ENCODE peak calls at places on chromosomes 12 and 14, in six cellular contexts. One of them, this sample, is unnamed.
A peak's percentile ranks its signal among the peaks of the same experiment; 100 is the strongest.

GRCh38 chr12:25959069-25959961 is 833 bp downstream of the RASSF8 start:
- DNase-seq in activated CD4-positive, alpha-beta T cell treated with anti-CD3 and anti-CD28 coated beads for 4 hours: no peak
- DNase-seq in EH: peak; percentile 89
- DNase-seq in BJ: peak; percentile 52
- DNase-seq in adrenal gland: peak; percentile 63
- DNase-seq in activated naive CD4-positive, alpha-beta T cell treated with anti-CD3 and anti-CD28 coated beads for 36 hours: peak; percentile 34
- DNase-seq in this sample: peak; percentile 22

GRCh38 chr12:92424338-92424737 is 278.5 kb upstream of the PLEKHG7 start:
- DNase-seq in activated CD4-positive, alpha-beta T cell treated with anti-CD3 and anti-CD28 coated beads for 4 hours: no peak
- DNase-seq in BJ: no peak
- DNase-seq in EH: peak; percentile 59
- DNase-seq in activated naive CD4-positive, alpha-beta T cell treated with anti-CD3 and anti-CD28 coated beads for 36 hours: no peak
- DNase-seq in adrenal gland: no peak
- DNase-seq in this sample: no peak

GRCh38 chr12:19440019-19440858 is 947 bp downstream of the AEBP2 start:
- DNase-seq in adrenal gland: peak; percentile 60
- DNase-seq in BJ: no peak
- DNase-seq in EH: peak; percentile 65
- DNase-seq in activated naive CD4-positive, alpha-beta T cell treated with anti-CD3 and anti-CD28 coated beads for 36 hours: peak; percentile 59
- DNase-seq in activated CD4-positive, alpha-beta T cell treated with anti-CD3 and anti-CD28 coated beads for 4 hours: peak; percentile 46
- DNase-seq in this sample: peak; percentile 21

GRCh38 chr14:100746326-100746725 is 19.6 kb downstream of the DLK1 start:
- DNase-seq in EH: no peak
- DNase-seq in activated naive CD4-positive, alpha-beta T cell treated with anti-CD3 and anti-CD28 coated beads for 36 hours: no peak
- DNase-seq in adrenal gland: no peak
- DNase-seq in activated CD4-positive, alpha-beta T cell treated with anti-CD3 and anti-CD28 coated beads for 4 hours: no peak
- DNase-seq in BJ: no peak
- DNase-seq in this sample: no peak

GRCh38 chr14:28765907-28766504 is 581 bp upstream of the FOXG1 start:
- DNase-seq in activated naive CD4-positive, alpha-beta T cell treated with anti-CD3 and anti-CD28 coated beads for 36 hours: no peak
- DNase-seq in BJ: no peak
- DNase-seq in EH: peak; percentile 15
- DNase-seq in activated CD4-positive, alpha-beta T cell treated with anti-CD3 and anti-CD28 coated beads for 4 hours: no peak
- DNase-seq in adrenal gland: no peak
- DNase-seq in this sample: no peak

GRCh38 chr12:112381421-112381897 is 772 bp downstream of the HECTD4 start:
- DNase-seq in activated naive CD4-positive, alpha-beta T cell treated with anti-CD3 and anti-CD28 coated beads for 36 hours: peak; percentile 41
- DNase-seq in EH: peak; percentile 33
- DNase-seq in BJ: no peak
- DNase-seq in adrenal gland: peak; percentile 24
- DNase-seq in activated CD4-positive, alpha-beta T cell treated with anti-CD3 and anti-CD28 coated beads for 4 hours: peak; percentile 22
- DNase-seq in this sample: no peak

GRCh38 chr12:60487284-60487683 is 891.5 kb downstream of the SLC16A7 start:
- DNase-seq in activated naive CD4-positive, alpha-beta T cell treated with anti-CD3 and anti-CD28 coated beads for 36 hours: no peak
- DNase-seq in BJ: no peak
- DNase-seq in EH: no peak
- DNase-seq in activated CD4-positive, alpha-beta T cell treated with anti-CD3 and anti-CD28 coated beads for 4 hours: no peak
- DNase-seq in adrenal gland: no peak
- DNase-seq in this sample: no peak

GRCh38 chr14:95460647-95461478 is 55.6 kb downstream of the SYNE3 start:
- DNase-seq in EH: peak; percentile 87
- DNase-seq in adrenal gland: no peak
- DNase-seq in activated naive CD4-positive, alpha-beta T cell treated with anti-CD3 and anti-CD28 coated beads for 36 hours: no peak
- DNase-seq in activated CD4-positive, alpha-beta T cell treated with anti-CD3 and anti-CD28 coated beads for 4 hours: no peak
- DNase-seq in BJ: no peak
- DNase-seq in this sample: peak; percentile 34

This sample was measured in mucosa of gallbladder.